ENCODE peak calls at places on chromosomes 7 and 10, in eight cellular contexts. T is Panc1, L is WERI-Rb-1, R is IMR-90, D is left ventricle myocardium inferior, A is cardiac muscle cell, I is astrocyte, O is tibial nerve. Y is an unnamed sample.

GRCh38 chr7:155911471-155912105 is 99.3 kb upstream of the SHH start:
- DNase-seq in T (no peak), L (no peak), R (no peak), D (no peak), A (no peak), I (no peak), O (no peak), Y (no peak)

GRCh38 chr7:156177396-156178055 is 365.3 kb upstream of the SHH start:
- DNase-seq in T (no peak), L (no peak), R (no peak), D (no peak), A (no peak), I (no peak), O (no peak), Y (no peak)

GRCh38 chr7:17422966-17423365 is 124.5 kb downstream of the AHR start:
- DNase-seq in T (no peak), L (no peak), R (no peak), D (no peak), A (peak), I (peak), O (no peak), Y (no peak)

GRCh38 chr10:33732176-33733025 is 397.9 kb upstream of the NRP1 start:
- DNase-seq in T (no peak), L (no peak), R (peak), D (no peak), A (peak), I (no peak), O (no peak), Y (peak)

GRCh38 chr7:37230221-37230620 is 218.4 kb downstream of the ELMO1 start:
- DNase-seq in T (no peak), L (no peak), R (no peak), D (peak), A (peak), I (no peak), O (peak), Y (no peak)

GRCh38 chr10:98364432-98365102 is 50.4 kb downstream of the PYROXD2 start:
- DNase-seq in T (no peak), L (no peak), R (no peak), D (no peak), A (no peak), I (no peak), O (no peak), Y (no peak)

GRCh38 chr10:15141136-15142067 is 27.1 kb downstream of the NMT2 start:
- DNase-seq in T (no peak), L (no peak), R (no peak), D (no peak), A (no peak), I (peak), O (no peak), Y (no peak)

GRCh38 chr7:5667391-5667790 is 114.1 kb downstream of the RNF216 start:
- DNase-seq in T (no peak), L (no peak), R (peak), D (no peak), A (no peak), I (no peak), O (no peak), Y (no peak)

GRCh38 chr7:135573541-135573940 is 15.8 kb downstream of the NUP205 start:
- DNase-seq in T (no peak), L (no peak), R (no peak), D (no peak), A (no peak), I (no peak), O (no peak), Y (no peak)

GRCh38 chr7:102273749-102274712 is 12.6 kb upstream of the SH2B2 start:
- DNase-seq in T (peak), L (no peak), R (peak), D (no peak), A (peak), I (peak), O (no peak), Y (peak)

GRCh38 chr10:68087338-68088029 is 12.4 kb upstream of the HERC4 start:
- DNase-seq in T (no peak), L (no peak), R (no peak), D (peak), A (no peak), I (no peak), O (no peak), Y (no peak)

GRCh38 chr7:74003609-74004008 is 24.4 kb upstream of the ELN start:
- DNase-seq in T (no peak), L (no peak), R (no peak), D (no peak), A (no peak), I (no peak), O (no peak), Y (no peak)

DNA sequence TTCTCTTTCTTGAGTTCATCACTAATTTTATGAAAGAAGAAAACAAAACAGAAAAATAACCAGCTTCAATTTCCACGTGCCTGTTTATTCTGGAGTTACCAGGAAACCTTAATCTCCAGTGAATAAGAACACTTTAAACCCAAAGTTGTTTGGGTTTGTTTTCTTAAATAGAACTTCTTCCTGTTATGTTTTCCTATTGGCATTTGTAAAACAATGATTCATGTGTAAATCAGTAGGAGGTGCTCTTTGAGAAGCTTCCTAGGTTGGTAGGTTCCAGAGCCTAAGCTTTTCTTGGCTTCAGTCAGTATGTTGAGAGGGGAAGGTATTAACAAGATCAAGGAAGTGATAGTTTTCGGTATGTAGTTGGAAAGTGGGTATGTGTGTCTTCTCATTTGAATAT is 119.0 kb downstream of the BICC1 start:
- DNase-seq in T (no peak), L (no peak), R (no peak), D (no peak), A (no peak), I (no peak), O (no peak), Y (no peak)
- TF ChIP-seq CTCF in T (no peak), L (no peak), R (peak), D (no peak), A (no peak), I (no peak), O (no peak), Y (no peak)

GRCh38 chr10:43254881-43255643 is 11.8 kb downstream of the RASGEF1A start:
- DNase-seq in T (no peak), L (no peak), R (no peak), D (peak), A (no peak), I (no peak), O (no peak), Y (no peak)
- H3K27ac ChIP-seq in T (no peak), L (no peak), R (no peak), D (no peak), A (no peak), I (no peak), O (no peak), Y (no peak)

GRCh38 chr10:94314913-94315545 is 47.7 kb downstream of the NOC3L start:
- DNase-seq in T (no peak), L (peak), R (peak), D (no peak), A (peak), I (no peak), O (no peak), Y (no peak)
- TF ChIP-seq CTCF in T (peak), L (no peak), R (no peak), D (no peak), A (no peak), I (no peak), O (no peak), Y (peak)

DNA sequence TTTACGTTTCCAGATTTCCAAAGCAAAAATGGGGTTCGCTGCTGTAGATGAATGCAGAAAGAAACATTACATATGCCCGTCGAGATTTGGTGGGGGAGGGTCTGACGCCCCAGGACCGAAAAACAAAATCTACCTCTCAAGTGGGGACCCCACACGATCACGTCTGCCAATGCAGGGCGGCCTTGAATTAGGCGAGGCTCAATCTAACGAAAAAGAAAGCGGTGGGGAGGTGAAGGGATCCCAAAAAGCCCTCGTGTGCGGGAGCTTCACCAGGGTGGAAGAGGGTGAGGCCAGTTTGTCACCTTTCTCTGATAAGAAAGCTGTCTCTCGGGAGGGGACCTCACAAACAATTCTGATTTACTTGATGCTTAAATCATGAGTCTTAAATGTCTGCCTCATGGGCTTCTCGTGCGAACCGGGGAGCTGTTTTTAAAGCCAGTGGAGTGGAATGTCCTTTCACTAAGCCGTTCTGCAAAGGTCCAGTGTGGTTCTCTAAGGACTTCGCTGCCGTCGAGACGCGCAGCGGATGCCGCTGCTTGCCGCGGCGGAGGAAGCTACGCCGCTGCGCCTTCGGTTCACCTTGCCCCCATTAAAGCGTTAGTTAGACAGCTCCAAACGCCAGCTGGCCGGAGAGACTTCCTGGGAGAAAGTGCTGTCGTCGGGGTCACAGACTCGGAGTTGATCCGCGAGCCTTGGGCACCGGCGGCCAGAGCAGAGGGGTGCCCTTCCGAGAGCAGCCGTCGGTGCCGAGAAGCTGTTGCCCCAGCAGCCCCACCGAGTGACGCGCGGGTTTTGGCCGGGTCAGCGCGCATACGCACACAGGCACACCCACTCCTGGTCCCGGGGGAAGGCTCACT is 1.5 kb upstream of the HMX3 start:
- DNase-seq in T (no peak), L (no peak), R (no peak), D (no peak), A (no peak), I (no peak), O (no peak), Y (no peak)
- H3K27ac ChIP-seq in T (no peak), L (no peak), R (no peak), D (no peak), A (no peak), I (no peak), O (no peak), Y (no peak)

GRCh38 chr7:142519790-142520078 is 229.5 kb upstream of the PRSS1 start:
- DNase-seq in T (no peak), L (peak), R (no peak), D (no peak), A (no peak), I (no peak), O (no peak), Y (no peak)

GRCh38 chr7:142528608-142529408 is 220.5 kb upstream of the PRSS1 start:
- DNase-seq in T (no peak), L (no peak), R (no peak), D (no peak), A (no peak), I (no peak), O (no peak), Y (no peak)

GRCh38 chr7:142519077-142519789 is 230.0 kb upstream of the PRSS1 start:
- DNase-seq in T (no peak), L (peak), R (peak), D (no peak), A (no peak), I (no peak), O (no peak), Y (no peak)

GRCh38 chr7:142523821-142524460 is 225.3 kb upstream of the PRSS1 start:
- DNase-seq in T (no peak), L (no peak), R (no peak), D (no peak), A (peak), I (no peak), O (no peak), Y (no peak)
- TF ChIP-seq CTCF in T (peak), L (no peak), R (peak), D (no peak), A (peak), I (peak), O (no peak), Y (peak)

DNA sequence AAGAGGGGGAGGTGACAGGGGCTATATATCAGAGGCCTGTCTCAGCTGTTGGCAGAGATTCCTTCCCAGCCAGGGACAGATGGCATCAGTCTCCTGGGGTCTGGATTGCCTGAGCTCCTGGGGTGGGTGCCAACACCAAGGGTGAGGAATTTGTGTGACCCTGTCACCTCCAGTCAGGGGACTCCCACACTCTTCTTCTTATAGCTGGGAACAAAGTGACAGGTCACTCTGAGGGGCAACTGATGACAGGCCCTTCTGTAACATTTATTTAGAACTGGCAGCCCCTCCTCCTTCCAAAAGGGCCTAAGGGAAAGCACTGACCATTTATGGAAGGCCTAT is 53.7 kb upstream of the DUSP5 start:
- DNase-seq in T (no peak), L (peak), R (no peak), D (peak), A (no peak), I (no peak), O (no peak), Y (no peak)
- H3K27ac ChIP-seq in T (no peak), L (no peak), R (no peak), D (peak), A (peak), I (no peak), O (no peak), Y (no peak)

GRCh38 chr10:113706623-113707022 is 26.9 kb downstream of the CASP7 start:
- DNase-seq in T (no peak), L (no peak), R (no peak), D (no peak), A (no peak), I (no peak), O (no peak), Y (no peak)

GRCh38 chr10:113704637-113705343 is 25.1 kb downstream of the CASP7 start:
- DNase-seq in T (peak), L (peak), R (peak), D (no peak), A (peak), I (peak), O (peak), Y (no peak)

GRCh38 chr10:113708640-113709039 is 28.9 kb downstream of the CASP7 start:
- DNase-seq in T (no peak), L (no peak), R (no peak), D (no peak), A (no peak), I (no peak), O (no peak), Y (no peak)

GRCh38 chr10:113709221-113709838 is 29.6 kb downstream of the CASP7 start:
- DNase-seq in T (no peak), L (no peak), R (peak), D (no peak), A (peak), I (peak), O (no peak), Y (peak)

DNA sequence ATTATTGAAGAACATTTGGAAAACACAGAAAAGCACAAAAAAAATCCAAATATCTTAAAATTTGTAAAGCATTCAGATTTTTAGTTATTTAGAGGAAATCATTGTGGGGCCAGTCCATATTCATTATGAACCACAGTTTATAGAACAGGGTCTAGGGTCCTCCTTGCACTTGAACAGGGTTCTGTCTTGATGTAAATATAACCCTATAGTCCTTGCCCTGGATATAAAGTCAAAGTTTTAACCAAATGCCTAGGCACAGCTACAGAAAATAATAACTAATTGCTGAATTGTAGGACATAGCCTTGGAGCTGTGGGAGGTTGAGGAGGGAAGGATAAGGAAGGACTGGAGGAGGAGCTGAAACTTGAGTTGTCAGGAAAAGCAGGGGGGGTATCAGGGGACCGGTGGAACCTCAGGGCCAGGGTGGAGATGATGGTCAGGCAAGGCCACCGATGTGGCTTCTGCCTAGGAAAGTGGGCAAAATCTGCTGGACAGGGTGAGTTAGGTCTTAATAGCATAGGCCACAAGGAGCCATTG is 25.7 kb downstream of the CASP7 start:
- DNase-seq in T (no peak), L (no peak), R (no peak), D (no peak), A (no peak), I (no peak), O (no peak), Y (no peak)
- TF ChIP-seq CTCF in T (peak), L (no peak), R (no peak), D (no peak), A (no peak), I (no peak), O (no peak), Y (no peak)